ENCODE peak calls at places on chromosomes 3 and 15, in seven cellular contexts. One of them, this sample, is unnamed.
A peak's percentile ranks its signal among the peaks of the same experiment; 100 is the strongest.

GRCh38 chr15:93298901-93299300 is 209.9 kb upstream of the RGMA start:
- DNase-seq in IMR-90: no peak
- DNase-seq in upper lobe of left lung: no peak
- DNase-seq in tibial nerve: no peak
- DNase-seq in esophagus squamous epithelium: no peak
- DNase-seq in ovary: no peak
- DNase-seq in A549: no peak
- DNase-seq in this sample: no peak

GRCh38 chr3:72938471-72939265 is 50.8 kb downstream of the GXYLT2 start:
- DNase-seq in IMR-90: peak; percentile 99
- DNase-seq in upper lobe of left lung: peak; percentile 60
- DNase-seq in tibial nerve: peak; percentile 47
- DNase-seq in esophagus squamous epithelium: no peak
- DNase-seq in ovary: peak; percentile 73
- DNase-seq in A549: peak; percentile 70
- DNase-seq in this sample: peak; percentile 76

GRCh38 chr3:156253150-156253549 is 132.8 kb downstream of the KCNAB1 start:
- DNase-seq in IMR-90: no peak
- DNase-seq in upper lobe of left lung: no peak
- DNase-seq in tibial nerve: no peak
- DNase-seq in esophagus squamous epithelium: no peak
- DNase-seq in ovary: no peak
- DNase-seq in A549: no peak
- DNase-seq in this sample: no peak

GRCh38 chr3:39592306-39592705 is 124.8 kb downstream of the MOBP start:
- DNase-seq in IMR-90: no peak
- DNase-seq in upper lobe of left lung: no peak
- DNase-seq in tibial nerve: no peak
- DNase-seq in esophagus squamous epithelium: no peak
- DNase-seq in ovary: no peak
- DNase-seq in A549: no peak
- DNase-seq in this sample: no peak

GRCh38 chr3:125418306-125418705 is 43.2 kb upstream of the ZNF148 start:
- DNase-seq in IMR-90: peak; percentile 6
- DNase-seq in upper lobe of left lung: no peak
- DNase-seq in tibial nerve: no peak
- DNase-seq in esophagus squamous epithelium: no peak
- DNase-seq in ovary: no peak
- DNase-seq in A549: no peak
- DNase-seq in this sample: no peak

GRCh38 chr3:51539291-51539891 is 872 bp downstream of the RAD54L2 start:
- DNase-seq in IMR-90: peak; percentile 85
- DNase-seq in upper lobe of left lung: peak; percentile 21
- DNase-seq in tibial nerve: no peak
- DNase-seq in esophagus squamous epithelium: no peak
- DNase-seq in ovary: no peak
- DNase-seq in A549: peak; percentile 22
- DNase-seq in this sample: no peak

GRCh38 chr3:31009881-31010280 is 115.4 kb upstream of the GADL1 start:
- DNase-seq in IMR-90: no peak
- DNase-seq in upper lobe of left lung: no peak
- DNase-seq in tibial nerve: no peak
- DNase-seq in esophagus squamous epithelium: no peak
- DNase-seq in ovary: no peak
- DNase-seq in A549: no peak
- DNase-seq in this sample: no peak

GRCh38 chr3:194517333-194517732 is 30.5 kb upstream of the ATP13A3 start:
- DNase-seq in IMR-90: no peak
- DNase-seq in upper lobe of left lung: no peak
- DNase-seq in tibial nerve: no peak
- DNase-seq in esophagus squamous epithelium: no peak
- DNase-seq in ovary: no peak
- DNase-seq in A549: no peak
- DNase-seq in this sample: no peak

GRCh38 chr3:66816110-66816761 is 181.9 kb upstream of the KBTBD8 start:
- DNase-seq in IMR-90: peak; percentile 83
- DNase-seq in upper lobe of left lung: peak; percentile 29
- DNase-seq in tibial nerve: no peak
- DNase-seq in esophagus squamous epithelium: no peak
- DNase-seq in ovary: no peak
- DNase-seq in A549: peak; percentile 47
- DNase-seq in this sample: no peak

GRCh38 chr15:30990451-30991300 is 752 bp downstream of the MTMR10 start:
- DNase-seq in IMR-90: peak; percentile 22
- DNase-seq in upper lobe of left lung: no peak
- DNase-seq in tibial nerve: no peak
- DNase-seq in esophagus squamous epithelium: no peak
- DNase-seq in ovary: no peak
- DNase-seq in A549: no peak
- DNase-seq in this sample: no peak

GRCh38 chr3:141289228-141289772 is 57.7 kb downstream of the PXYLP1 start:
- DNase-seq in IMR-90: no peak
- DNase-seq in upper lobe of left lung: no peak
- DNase-seq in tibial nerve: no peak
- DNase-seq in esophagus squamous epithelium: no peak
- DNase-seq in ovary: no peak
- DNase-seq in A549: no peak
- DNase-seq in this sample: no peak

GRCh38 chr15:35305906-35306305 is 220.8 kb upstream of the NANOGP8 start:
- DNase-seq in IMR-90: peak; percentile 92
- DNase-seq in upper lobe of left lung: no peak
- DNase-seq in tibial nerve: no peak
- DNase-seq in esophagus squamous epithelium: no peak
- DNase-seq in ovary: no peak
- DNase-seq in A549: peak; percentile 65
- DNase-seq in this sample: no peak

GRCh38 chr3:33277193-33277882 is at the start of gene FBXL2:
- DNase-seq in IMR-90: peak; percentile 49
- DNase-seq in upper lobe of left lung: peak; percentile 73
- DNase-seq in tibial nerve: peak; percentile 26
- DNase-seq in esophagus squamous epithelium: no peak
- DNase-seq in ovary: peak; percentile 45
- DNase-seq in A549: peak; percentile 89
- DNase-seq in this sample: peak; percentile 81
- TF ChIP-seq POLR2A in IMR-90: no peak
- TF ChIP-seq POLR2A in upper lobe of left lung: no peak
- TF ChIP-seq POLR2A in tibial nerve: no peak
- TF ChIP-seq POLR2A in esophagus squamous epithelium: no peak
- TF ChIP-seq POLR2A in ovary: no peak
- TF ChIP-seq POLR2A in A549: peak; percentile 76
- TF ChIP-seq POLR2A in this sample: no peak

DNA sequence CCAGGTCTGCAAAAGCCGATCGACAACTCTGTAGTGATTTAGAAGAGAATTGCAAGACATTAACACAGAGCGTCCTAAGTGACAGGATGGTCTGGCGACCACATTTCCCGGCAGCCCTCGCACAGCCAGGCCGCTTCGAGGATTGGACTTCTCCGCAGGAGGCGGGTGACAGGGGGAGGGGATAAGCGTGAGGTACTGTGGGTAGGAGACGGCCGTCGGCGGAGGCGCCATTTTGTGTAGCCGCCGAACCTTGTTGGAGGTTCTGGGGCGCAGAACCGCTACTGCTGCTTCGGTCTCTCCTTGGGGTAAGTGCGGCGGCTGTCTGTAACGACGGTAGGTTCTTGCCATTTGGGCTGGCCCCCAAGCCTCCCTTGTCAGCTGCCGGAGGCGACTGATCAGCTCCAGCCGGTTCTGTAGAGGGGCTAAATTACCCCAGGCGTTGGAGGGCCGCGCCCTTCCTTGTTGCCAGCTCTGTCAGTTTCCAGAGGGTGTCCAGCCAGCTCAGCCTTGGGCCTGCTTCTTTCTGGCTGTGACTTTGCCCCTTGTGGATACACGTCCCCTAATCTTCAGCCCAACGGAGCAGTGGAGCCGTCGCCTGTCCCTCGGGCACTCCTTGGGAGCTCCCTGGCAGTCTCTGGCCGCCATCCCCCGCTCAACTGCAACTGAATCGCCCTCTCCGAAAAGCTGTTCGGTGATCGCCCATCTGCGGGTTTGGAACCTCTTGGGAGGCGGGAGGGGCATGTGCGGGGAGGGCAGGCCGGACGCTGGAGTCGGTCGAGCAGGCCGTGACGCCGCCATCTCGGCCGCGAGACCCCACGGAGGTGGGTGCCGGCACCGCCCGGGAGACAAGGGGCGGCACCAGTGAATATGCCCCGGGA is at the start of gene RBM5:
- DNase-seq in IMR-90: peak; percentile 91
- DNase-seq in upper lobe of left lung: peak; percentile 95
- DNase-seq in tibial nerve: peak; percentile 85
- DNase-seq in esophagus squamous epithelium: peak; percentile 76
- DNase-seq in ovary: peak; percentile 90
- DNase-seq in A549: peak; percentile 91
- DNase-seq in this sample: peak; percentile 95
- TF ChIP-seq POLR2A in IMR-90: peak; percentile 83
- TF ChIP-seq POLR2A in upper lobe of left lung: peak; percentile 89
- TF ChIP-seq POLR2A in tibial nerve: peak; percentile 49
- TF ChIP-seq POLR2A in esophagus squamous epithelium: peak; percentile 37
- TF ChIP-seq POLR2A in ovary: peak; percentile 76
- TF ChIP-seq POLR2A in A549: peak; percentile 70
- TF ChIP-seq POLR2A in this sample: peak; percentile 45

GRCh38 chr3:14156843-14157561 is 21.4 kb downstream of the XPC start:
- DNase-seq in IMR-90: no peak
- DNase-seq in upper lobe of left lung: no peak
- DNase-seq in tibial nerve: no peak
- DNase-seq in esophagus squamous epithelium: no peak
- DNase-seq in ovary: no peak
- DNase-seq in A549: no peak
- DNase-seq in this sample: no peak
- TF ChIP-seq POLR2A in IMR-90: no peak
- TF ChIP-seq POLR2A in upper lobe of left lung: no peak
- TF ChIP-seq POLR2A in tibial nerve: no peak
- TF ChIP-seq POLR2A in esophagus squamous epithelium: no peak
- TF ChIP-seq POLR2A in ovary: no peak
- TF ChIP-seq POLR2A in A549: no peak
- TF ChIP-seq POLR2A in this sample: no peak

GRCh38 chr15:74775132-74775562 is 6.7 kb upstream of the CSK start:
- DNase-seq in IMR-90: no peak
- DNase-seq in upper lobe of left lung: no peak
- DNase-seq in tibial nerve: no peak
- DNase-seq in esophagus squamous epithelium: no peak
- DNase-seq in ovary: no peak
- DNase-seq in A549: no peak
- DNase-seq in this sample: no peak

GRCh38 chr15:74777769-74778598 is 3.9 kb upstream of the CSK start:
- DNase-seq in IMR-90: no peak
- DNase-seq in upper lobe of left lung: peak; percentile 46
- DNase-seq in tibial nerve: no peak
- DNase-seq in esophagus squamous epithelium: no peak
- DNase-seq in ovary: no peak
- DNase-seq in A549: no peak
- DNase-seq in this sample: no peak

GRCh38 chr15:74778599-74778970 is 3.3 kb upstream of the CSK start:
- DNase-seq in IMR-90: no peak
- DNase-seq in upper lobe of left lung: no peak
- DNase-seq in tibial nerve: no peak
- DNase-seq in esophagus squamous epithelium: no peak
- DNase-seq in ovary: no peak
- DNase-seq in A549: no peak
- DNase-seq in this sample: no peak

GRCh38 chr15:74775894-74776293 is 6.0 kb upstream of the CSK start:
- DNase-seq in IMR-90: no peak
- DNase-seq in upper lobe of left lung: no peak
- DNase-seq in tibial nerve: no peak
- DNase-seq in esophagus squamous epithelium: no peak
- DNase-seq in ovary: no peak
- DNase-seq in A549: no peak
- DNase-seq in this sample: no peak

GRCh38 chr15:74776851-74777768 is 4.8 kb upstream of the CSK start:
- DNase-seq in IMR-90: no peak
- DNase-seq in upper lobe of left lung: peak; percentile 55
- DNase-seq in tibial nerve: no peak
- DNase-seq in esophagus squamous epithelium: no peak
- DNase-seq in ovary: no peak
- DNase-seq in A549: no peak
- DNase-seq in this sample: no peak
- TF ChIP-seq POLR2A in IMR-90: no peak
- TF ChIP-seq POLR2A in upper lobe of left lung: no peak
- TF ChIP-seq POLR2A in tibial nerve: no peak
- TF ChIP-seq POLR2A in esophagus squamous epithelium: no peak
- TF ChIP-seq POLR2A in ovary: no peak
- TF ChIP-seq POLR2A in A549: no peak
- TF ChIP-seq POLR2A in this sample: no peak

GRCh38 chr3:100486808-100487207 is 5.6 kb upstream of the TMEM45A start:
- DNase-seq in IMR-90: no peak
- DNase-seq in upper lobe of left lung: no peak
- DNase-seq in tibial nerve: no peak
- DNase-seq in esophagus squamous epithelium: no peak
- DNase-seq in ovary: no peak
- DNase-seq in A549: no peak
- DNase-seq in this sample: no peak

GRCh38 chr3:100492810-100493140 is 356 bp downstream of the TMEM45A start:
- DNase-seq in IMR-90: no peak
- DNase-seq in upper lobe of left lung: no peak
- DNase-seq in tibial nerve: no peak
- DNase-seq in esophagus squamous epithelium: no peak
- DNase-seq in ovary: no peak
- DNase-seq in A549: no peak
- DNase-seq in this sample: no peak

GRCh38 chr3:100489118-100489517 is 3.3 kb upstream of the TMEM45A start:
- DNase-seq in IMR-90: no peak
- DNase-seq in upper lobe of left lung: no peak
- DNase-seq in tibial nerve: no peak
- DNase-seq in esophagus squamous epithelium: no peak
- DNase-seq in ovary: no peak
- DNase-seq in A549: no peak
- DNase-seq in this sample: no peak

GRCh38 chr3:100496711-100497261 is 4.4 kb downstream of the TMEM45A start:
- DNase-seq in IMR-90: peak; percentile 70
- DNase-seq in upper lobe of left lung: no peak
- DNase-seq in tibial nerve: no peak
- DNase-seq in esophagus squamous epithelium: no peak
- DNase-seq in ovary: no peak
- DNase-seq in A549: no peak
- DNase-seq in this sample: no peak

GRCh38 chr3:100492059-100492809 is at the start of gene TMEM45A:
- DNase-seq in IMR-90: peak; percentile 95
- DNase-seq in upper lobe of left lung: peak; percentile 96
- DNase-seq in tibial nerve: peak; percentile 95
- DNase-seq in esophagus squamous epithelium: peak; percentile 35
- DNase-seq in ovary: peak; percentile 97
- DNase-seq in A549: peak; percentile 95
- DNase-seq in this sample: peak; percentile 96
- TF ChIP-seq POLR2A in IMR-90: peak; percentile 96
- TF ChIP-seq POLR2A in upper lobe of left lung: peak; percentile 19
- TF ChIP-seq POLR2A in tibial nerve: no peak
- TF ChIP-seq POLR2A in esophagus squamous epithelium: no peak
- TF ChIP-seq POLR2A in ovary: peak; percentile 15
- TF ChIP-seq POLR2A in A549: peak; percentile 74
- TF ChIP-seq POLR2A in this sample: peak; percentile 26

This sample was measured in suprapubic skin.